ENCODE peak calls at places on chromosomes 4 and X, in five cellular contexts. One of them, this sample, is unnamed.

GRCh38 chrX:1390621-1391369 is 1.1 kb downstream of the SLC25A6 start:
- DNase-seq in activated T-cell treated with anti-CD3 and anti-CD28 coated beads for 24 hours: no peak
- DNase-seq in activated CD8-positive, alpha-beta memory T cell treated with anti-CD3 and anti-CD28 coated beads for 4 hours: no peak
- DNase-seq in NCI-H460: no peak
- DNase-seq in Right ventricle myocardium superior: peak; percentile 52
- DNase-seq in this sample: peak; percentile 8

GRCh38 chr4:3224971-3225850 is 23.7 kb upstream of the MSANTD1 start:
- DNase-seq in activated T-cell treated with anti-CD3 and anti-CD28 coated beads for 24 hours: no peak
- DNase-seq in activated CD8-positive, alpha-beta memory T cell treated with anti-CD3 and anti-CD28 coated beads for 4 hours: no peak
- DNase-seq in NCI-H460: no peak
- DNase-seq in Right ventricle myocardium superior: peak; percentile 23
- DNase-seq in this sample: peak; percentile 17

GRCh38 chr4:10333942-10334341 is 123.3 kb downstream of the ZNF518B start:
- DNase-seq in activated T-cell treated with anti-CD3 and anti-CD28 coated beads for 24 hours: no peak
- DNase-seq in activated CD8-positive, alpha-beta memory T cell treated with anti-CD3 and anti-CD28 coated beads for 4 hours: no peak
- DNase-seq in NCI-H460: no peak
- DNase-seq in Right ventricle myocardium superior: no peak
- DNase-seq in this sample: no peak

GRCh38 chrX:153598541-153599191 is at the start of gene CCNQ:
- DNase-seq in activated T-cell treated with anti-CD3 and anti-CD28 coated beads for 24 hours: no peak
- DNase-seq in activated CD8-positive, alpha-beta memory T cell treated with anti-CD3 and anti-CD28 coated beads for 4 hours: no peak
- DNase-seq in NCI-H460: no peak
- DNase-seq in Right ventricle myocardium superior: no peak
- DNase-seq in this sample: peak; percentile 33

GRCh38 chr4:114191496-114191895 is 212.0 kb upstream of the ARSJ start:
- DNase-seq in activated T-cell treated with anti-CD3 and anti-CD28 coated beads for 24 hours: no peak
- DNase-seq in activated CD8-positive, alpha-beta memory T cell treated with anti-CD3 and anti-CD28 coated beads for 4 hours: no peak
- DNase-seq in NCI-H460: no peak
- DNase-seq in Right ventricle myocardium superior: no peak
- DNase-seq in this sample: no peak

GRCh38 chr4:20288846-20289512 is 37.3 kb downstream of the SLIT2 start:
- DNase-seq in activated T-cell treated with anti-CD3 and anti-CD28 coated beads for 24 hours: no peak
- DNase-seq in activated CD8-positive, alpha-beta memory T cell treated with anti-CD3 and anti-CD28 coated beads for 4 hours: no peak
- DNase-seq in NCI-H460: no peak
- DNase-seq in Right ventricle myocardium superior: no peak
- DNase-seq in this sample: no peak

GRCh38 chr4:8079031-8079885 is 79.4 kb downstream of the ABLIM2 start:
- DNase-seq in activated T-cell treated with anti-CD3 and anti-CD28 coated beads for 24 hours: no peak
- DNase-seq in activated CD8-positive, alpha-beta memory T cell treated with anti-CD3 and anti-CD28 coated beads for 4 hours: no peak
- DNase-seq in NCI-H460: no peak
- DNase-seq in Right ventricle myocardium superior: no peak
- DNase-seq in this sample: no peak

GRCh38 chr4:8439168-8439567 is 1.4 kb downstream of the ACOX3 start:
- DNase-seq in activated T-cell treated with anti-CD3 and anti-CD28 coated beads for 24 hours: no peak
- DNase-seq in activated CD8-positive, alpha-beta memory T cell treated with anti-CD3 and anti-CD28 coated beads for 4 hours: no peak
- DNase-seq in NCI-H460: no peak
- DNase-seq in Right ventricle myocardium superior: no peak
- DNase-seq in this sample: peak; percentile 62

GRCh38 chrX:118773782-118774181 is 46.4 kb downstream of the IL13RA1 start:
- DNase-seq in activated T-cell treated with anti-CD3 and anti-CD28 coated beads for 24 hours: no peak
- DNase-seq in activated CD8-positive, alpha-beta memory T cell treated with anti-CD3 and anti-CD28 coated beads for 4 hours: no peak
- DNase-seq in NCI-H460: no peak
- DNase-seq in Right ventricle myocardium superior: no peak
- DNase-seq in this sample: no peak

GRCh38 chr4:56654238-56654632 is 26.9 kb downstream of the HOPX start:
- DNase-seq in activated T-cell treated with anti-CD3 and anti-CD28 coated beads for 24 hours: no peak
- DNase-seq in activated CD8-positive, alpha-beta memory T cell treated with anti-CD3 and anti-CD28 coated beads for 4 hours: no peak
- DNase-seq in NCI-H460: no peak
- DNase-seq in Right ventricle myocardium superior: no peak
- DNase-seq in this sample: no peak

GRCh38 chrX:20320461-20321159 is 53.9 kb upstream of the RPS6KA3 start:
- DNase-seq in activated T-cell treated with anti-CD3 and anti-CD28 coated beads for 24 hours: no peak
- DNase-seq in activated CD8-positive, alpha-beta memory T cell treated with anti-CD3 and anti-CD28 coated beads for 4 hours: no peak
- DNase-seq in NCI-H460: no peak
- DNase-seq in Right ventricle myocardium superior: peak; percentile 30
- DNase-seq in this sample: no peak

GRCh38 chr4:151402150-151402865 is 6.7 kb upstream of the FHIP1A start:
- DNase-seq in activated T-cell treated with anti-CD3 and anti-CD28 coated beads for 24 hours: no peak
- DNase-seq in activated CD8-positive, alpha-beta memory T cell treated with anti-CD3 and anti-CD28 coated beads for 4 hours: no peak
- DNase-seq in NCI-H460: no peak
- DNase-seq in Right ventricle myocardium superior: no peak
- DNase-seq in this sample: no peak

GRCh38 chr4:170581322-170581721 is 491.6 kb upstream of the AADAT start:
- DNase-seq in activated T-cell treated with anti-CD3 and anti-CD28 coated beads for 24 hours: no peak
- DNase-seq in activated CD8-positive, alpha-beta memory T cell treated with anti-CD3 and anti-CD28 coated beads for 4 hours: no peak
- DNase-seq in NCI-H460: no peak
- DNase-seq in Right ventricle myocardium superior: no peak
- DNase-seq in this sample: peak; percentile 9

GRCh38 chrX:118188977-118189376 is 72.4 kb upstream of the KLHL13 start:
- DNase-seq in activated T-cell treated with anti-CD3 and anti-CD28 coated beads for 24 hours: no peak
- DNase-seq in activated CD8-positive, alpha-beta memory T cell treated with anti-CD3 and anti-CD28 coated beads for 4 hours: no peak
- DNase-seq in NCI-H460: no peak
- DNase-seq in Right ventricle myocardium superior: no peak
- DNase-seq in this sample: peak; percentile 46

GRCh38 chrX:69028006-69028760 is 137.1 kb downstream of the PJA1 start:
- DNase-seq in activated T-cell treated with anti-CD3 and anti-CD28 coated beads for 24 hours: no peak
- DNase-seq in activated CD8-positive, alpha-beta memory T cell treated with anti-CD3 and anti-CD28 coated beads for 4 hours: no peak
- DNase-seq in NCI-H460: no peak
- DNase-seq in Right ventricle myocardium superior: no peak
- DNase-seq in this sample: no peak

GRCh38 chrX:17788956-17789562 is 51.8 kb downstream of the SCML1 start:
- DNase-seq in activated T-cell treated with anti-CD3 and anti-CD28 coated beads for 24 hours: no peak
- DNase-seq in activated CD8-positive, alpha-beta memory T cell treated with anti-CD3 and anti-CD28 coated beads for 4 hours: no peak
- DNase-seq in NCI-H460: no peak
- DNase-seq in Right ventricle myocardium superior: no peak
- DNase-seq in this sample: no peak

GRCh38 chr4:183746305-183747229 is 87.5 kb downstream of the TRAPPC11 start:
- DNase-seq in activated T-cell treated with anti-CD3 and anti-CD28 coated beads for 24 hours: no peak
- DNase-seq in activated CD8-positive, alpha-beta memory T cell treated with anti-CD3 and anti-CD28 coated beads for 4 hours: no peak
- DNase-seq in NCI-H460: no peak
- DNase-seq in Right ventricle myocardium superior: no peak
- DNase-seq in this sample: peak; percentile 22

GRCh38 chr4:101019941-101020401 is 327.4 kb downstream of the PPP3CA start:
- DNase-seq in activated T-cell treated with anti-CD3 and anti-CD28 coated beads for 24 hours: no peak
- DNase-seq in activated CD8-positive, alpha-beta memory T cell treated with anti-CD3 and anti-CD28 coated beads for 4 hours: no peak
- DNase-seq in NCI-H460: peak; percentile 48
- DNase-seq in Right ventricle myocardium superior: no peak
- DNase-seq in this sample: no peak

GRCh38 chr4:189740873-189741272 is 199.8 kb upstream of the FRG1 start:
- DNase-seq in activated T-cell treated with anti-CD3 and anti-CD28 coated beads for 24 hours: no peak
- DNase-seq in activated CD8-positive, alpha-beta memory T cell treated with anti-CD3 and anti-CD28 coated beads for 4 hours: no peak
- DNase-seq in NCI-H460: no peak
- DNase-seq in Right ventricle myocardium superior: no peak
- DNase-seq in this sample: no peak

GRCh38 chrX:24760601-24761000 is 66.9 kb downstream of the POLA1 start:
- DNase-seq in activated T-cell treated with anti-CD3 and anti-CD28 coated beads for 24 hours: no peak
- DNase-seq in activated CD8-positive, alpha-beta memory T cell treated with anti-CD3 and anti-CD28 coated beads for 4 hours: no peak
- DNase-seq in NCI-H460: peak; percentile 58
- DNase-seq in Right ventricle myocardium superior: no peak
- DNase-seq in this sample: no peak

GRCh38 chr4:33111106-33111505 is 2390.9 kb downstream of the PCDH7 start:
- DNase-seq in activated T-cell treated with anti-CD3 and anti-CD28 coated beads for 24 hours: no peak
- DNase-seq in activated CD8-positive, alpha-beta memory T cell treated with anti-CD3 and anti-CD28 coated beads for 4 hours: no peak
- DNase-seq in NCI-H460: no peak
- DNase-seq in Right ventricle myocardium superior: no peak
- DNase-seq in this sample: no peak

GRCh38 chr4:82005153-82005552 is 368.6 kb downstream of the HNRNPD start:
- DNase-seq in activated T-cell treated with anti-CD3 and anti-CD28 coated beads for 24 hours: no peak
- DNase-seq in activated CD8-positive, alpha-beta memory T cell treated with anti-CD3 and anti-CD28 coated beads for 4 hours: no peak
- DNase-seq in NCI-H460: no peak
- DNase-seq in Right ventricle myocardium superior: no peak
- DNase-seq in this sample: no peak

This sample was measured in body of pancreas.